ENCODE peak calls at places on chromosomes 12 and 14, in seven cellular contexts. G, Y, E, V, M, N and U are unnamed samples.

GRCh38 chr12:6471992-6472366 is 1.5 kb upstream of the VAMP1 start:
- DNase-seq in M (no peak), Y (no peak), G (no peak), E (no peak), V (no peak), N (peak), U (peak)

GRCh38 chr14:28571636-28572035 is 195.0 kb upstream of the FOXG1 start:
- DNase-seq in V (no peak), G (no peak), M (peak), Y (no peak), E (no peak), N (no peak), U (no peak)

GRCh38 chr14:24629521-24629920 is 4.5 kb downstream of the GZMB start:
- DNase-seq in E (no peak), Y (no peak), V (no peak), N (no peak), M (no peak), G (no peak), U (no peak)

GRCh38 chr12:52800259-52800917 is 4.5 kb upstream of the KRT3 start:
- DNase-seq in G (no peak), E (peak), N (no peak), Y (no peak), M (no peak), V (no peak), U (no peak)

GRCh38 chr14:64717870-64718269 is 13.6 kb downstream of the PLEKHG3 start:
- DNase-seq in E (no peak), M (no peak), N (no peak), Y (no peak), V (no peak), G (no peak), U (no peak)

GRCh38 chr12:130775953-130776856 is 60.1 kb upstream of the RIMBP2 start:
- DNase-seq in M (peak), N (peak), G (peak), Y (no peak), E (peak), V (peak), U (peak)

GRCh38 chr14:52690983-52691760 is 4.2 kb downstream of the ERO1A start:
- DNase-seq in G (no peak), N (no peak), Y (no peak), M (no peak), V (no peak), E (no peak), U (no peak)

GRCh38 chr14:101174522-101174838 is 271.0 kb upstream of the RTL1 start:
- DNase-seq in E (peak), G (peak), V (no peak), M (no peak), Y (peak), N (no peak), U (no peak)

GRCh38 chr14:35050652-35051051 is 4.6 kb downstream of the FAM177A1 start:
- DNase-seq in V (no peak), M (peak), N (peak), G (no peak), Y (no peak), E (no peak), U (peak)

GRCh38 chr14:20343855-20344205 is 395 bp downstream of the PARP2 start:
- DNase-seq in N (no peak), E (peak), Y (peak), M (peak), V (no peak), G (no peak), U (peak)

GRCh38 chr12:7433276-7433822 is 10.6 kb downstream of the CD163L1 start:
- DNase-seq in G (no peak), N (peak), V (no peak), M (peak), Y (no peak), E (no peak), U (peak)

GRCh38 chr14:21526672-21527319 is 650 bp upstream of the SALL2 start:
- DNase-seq in M (no peak), E (peak), Y (peak), G (peak), V (no peak), N (no peak), U (no peak)

GRCh38 chr14:68210729-68211299 is 391.2 kb downstream of the RAD51B start:
- DNase-seq in M (peak), E (no peak), G (peak), Y (no peak), V (peak), N (peak), U (peak)

GRCh38 chr14:44866322-44866721 is 95.4 kb downstream of the KLHL28 start:
- DNase-seq in V (no peak), M (no peak), N (no peak), Y (no peak), E (no peak), G (no peak), U (no peak)

GRCh38 chr14:65774041-65774440 is 361.5 kb downstream of the FUT8 start:
- DNase-seq in Y (no peak), M (no peak), E (no peak), V (no peak), G (no peak), N (no peak), U (no peak)

GRCh38 chr14:38870437-38870836 is 232.6 kb downstream of the SEC23A start:
- DNase-seq in E (no peak), M (no peak), G (no peak), Y (no peak), N (no peak), V (no peak), U (no peak)

GRCh38 chr14:78152246-78153068 is 17.7 kb upstream of the NRXN3 start:
- DNase-seq in Y (peak), N (no peak), V (no peak), E (no peak), M (peak), G (no peak), U (no peak)

GRCh38 chr14:104138098-104138890 is at the start of gene KIF26A:
- DNase-seq in E (peak), M (peak), G (peak), N (no peak), V (peak), Y (peak), U (no peak)

GRCh38 chr14:50725761-50726160 is 57.7 kb upstream of the SAV1 start:
- DNase-seq in Y (no peak), E (no peak), G (no peak), M (no peak), N (no peak), V (no peak), U (no peak)

GRCh38 chr12:14803830-14804160 is 325 bp downstream of the C12orf60 start:
- DNase-seq in V (no peak), Y (peak), E (peak), N (no peak), G (no peak), M (no peak), U (no peak)

GRCh38 chr14:57533214-57533613 is 39.6 kb upstream of the CCDC198 start:
- DNase-seq in M (peak), Y (peak), N (peak), G (no peak), V (no peak), E (no peak), U (peak)

GRCh38 chr12:77777274-77777673 is 53.4 kb upstream of the NAV3 start:
- DNase-seq in N (no peak), G (no peak), E (no peak), V (no peak), M (peak), Y (no peak), U (no peak)

GRCh38 chr12:112168561-112168971 is 43.2 kb downstream of the TRAFD1 start:
- DNase-seq in N (no peak), G (no peak), M (no peak), E (no peak), V (no peak), Y (no peak), U (no peak)

GRCh38 chr12:11773889-11774677 is 124.6 kb downstream of the ETV6 start:
- DNase-seq in M (no peak), G (no peak), V (no peak), E (no peak), N (no peak), Y (no peak), U (no peak)

GRCh38 chr12:40996091-40996490 is 192.0 kb upstream of the PDZRN4 start:
- DNase-seq in G (no peak), V (no peak), E (no peak), N (no peak), Y (no peak), M (no peak), U (no peak)

GRCh38 chr14:59897757-59898383 is 22.1 kb upstream of the LRRC9 start:
- DNase-seq in G (peak), N (no peak), M (peak), Y (peak), V (peak), E (no peak), U (no peak)

GRCh38 chr12:111692575-111693210 is 6.8 kb downstream of the ACAD10 start:
- DNase-seq in G (no peak), N (peak), E (no peak), Y (no peak), V (no peak), M (peak), U (no peak)